ENCODE peak calls at places on chromosomes 7 and 10, in five cellular contexts. G is A549, Y is GM12878, B is WTC11, N is K562. W is an unnamed sample.

GRCh38 chr7:109950256-109950655 is 1140.7 kb upstream of the LRRN3 start:
- DNase-seq in G (peak; percentile 14), N (no peak), B (no peak), Y (no peak), W (no peak)

GRCh38 chr7:926061-927030 is 28.1 kb downstream of the ADAP1 start:
- DNase-seq in B (peak; percentile 9), Y (no peak), G (no peak), N (no peak), W (peak; percentile 91)

GRCh38 chr10:93894516-93895378 is 969 bp downstream of the SLC35G1 start:
- DNase-seq in B (no peak), N (peak; percentile 15), Y (no peak), G (no peak), W (no peak)

GRCh38 chr10:78754269-78755074 is 314.3 kb upstream of the ZMIZ1 start:
- DNase-seq in G (no peak), Y (no peak), B (no peak), N (no peak), W (peak; percentile 52)

GRCh38 chr10:35384265-35384868 is 48.1 kb downstream of the CCNY start:
- DNase-seq in G (no peak), N (no peak), Y (no peak), B (no peak), W (no peak)

GRCh38 chr7:95867309-95867708 is 95.0 kb downstream of the DYNC1I1 start:
- DNase-seq in G (no peak), N (no peak), Y (no peak), B (peak; percentile 36), W (no peak)

GRCh38 chr7:112160771-112161150 is 45.4 kb downstream of the DOCK4 start:
- DNase-seq in G (peak; percentile 10), Y (no peak), N (no peak), B (no peak), W (peak; percentile 80)

GRCh38 chr10:109895095-109895818 is 28.1 kb downstream of the XPNPEP1 start:
- DNase-seq in B (no peak), N (no peak), Y (no peak), G (no peak), W (no peak)

GRCh38 chr7:69504733-69505132 is 93.5 kb upstream of the AUTS2 start:
- DNase-seq in B (no peak), G (no peak), Y (no peak), N (no peak), W (no peak)

GRCh38 chr10:22712959-22713852 is 1.2 kb downstream of the PIP4K2A start:
- DNase-seq in Y (no peak), B (peak; percentile 28), N (peak; percentile 46), G (no peak), W (peak; percentile 29)

GRCh38 chr7:96088579-96088978 is 233.3 kb downstream of the SLC25A13 start:
- DNase-seq in Y (no peak), N (no peak), B (no peak), G (peak; percentile 38), W (no peak)

GRCh38 chr7:151276651-151277590 is 28.4 kb upstream of the SMARCD3 start:
- DNase-seq in B (peak; percentile 59), Y (no peak), N (peak; percentile 84), G (peak; percentile 66), W (peak; percentile 7)

GRCh38 chr7:68321076-68321639 is 1277.1 kb upstream of the AUTS2 start:
- DNase-seq in B (no peak), Y (no peak), G (peak; percentile 77), N (no peak), W (no peak)

GRCh38 chr7:115910541-115911164 is 119.9 kb downstream of the TFEC start:
- DNase-seq in Y (no peak), G (peak; percentile 18), N (no peak), B (no peak), W (peak; percentile 14)

GRCh38 chr10:3475367-3475766 is 302.8 kb upstream of the PITRM1 start:
- DNase-seq in N (no peak), G (no peak), Y (no peak), B (no peak), W (no peak)

GRCh38 chr7:5704534-5704922 is 76.9 kb downstream of the RNF216 start:
- DNase-seq in G (peak; percentile 77), Y (no peak), B (peak; percentile 75), N (peak; percentile 71), W (peak; percentile 75)

GRCh38 chr7:27661776-27662489 is 750 bp downstream of the HIBADH start:
- DNase-seq in Y (no peak), B (peak; percentile 30), N (peak; percentile 40), G (peak; percentile 45), W (peak; percentile 49)

GRCh38 chr7:106183952-106184351 is 71.8 kb upstream of the SYPL1 start:
- DNase-seq in G (no peak), N (no peak), Y (no peak), B (no peak), W (no peak)

GRCh38 chr10:61284222-61284890 is 168.8 kb downstream of the TMEM26 start:
- DNase-seq in B (no peak), G (peak; percentile 78), Y (no peak), N (peak; percentile 28), W (peak; percentile 53)

DNA sequence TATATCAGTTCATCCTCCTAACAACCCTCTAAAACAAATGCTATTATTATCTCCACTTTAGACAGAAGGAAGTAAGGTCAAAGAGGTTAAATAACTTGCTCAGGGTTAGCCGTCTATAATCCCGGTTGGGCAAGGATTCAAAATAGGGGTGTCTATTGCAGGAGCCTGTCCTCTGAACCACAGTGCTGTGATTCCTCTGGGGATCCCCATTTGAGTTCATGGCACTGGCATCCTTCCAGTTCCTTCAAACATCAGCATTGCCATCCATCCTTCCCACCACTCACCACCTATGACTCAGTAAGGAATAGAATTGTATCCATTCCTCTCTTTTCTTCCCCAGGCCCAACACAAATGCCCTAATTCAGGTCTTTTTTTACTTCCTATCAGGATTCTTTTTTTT is 25.6 kb downstream of the HPS6 start:
- DNase-seq in G (no peak), N (no peak), Y (no peak), B (no peak), W (no peak)
- TF ChIP-seq ESRRA in G (no peak), N (no peak), Y (no peak), B (no peak), W (no peak)

GRCh38 chr10:29908977-29909376 is 150.4 kb downstream of the JCAD start:
- DNase-seq in Y (no peak), N (no peak), G (no peak), B (no peak), W (no peak)
- TF ChIP-seq ESRRA in Y (no peak), N (no peak), G (no peak), B (no peak), W (no peak)

GRCh38 chr7:20352573-20353304 is 22.0 kb downstream of the ITGB8 start:
- DNase-seq in N (no peak), G (peak; percentile 95), Y (no peak), B (no peak), W (no peak)

GRCh38 chr7:20358106-20358505 is 27.4 kb downstream of the ITGB8 start:
- DNase-seq in G (no peak), Y (no peak), B (no peak), N (no peak), W (no peak)

GRCh38 chr7:20350996-20351692 is 20.4 kb downstream of the ITGB8 start:
- DNase-seq in G (no peak), N (no peak), B (no peak), Y (no peak), W (no peak)

GRCh38 chr7:20351901-20352300 is 21.2 kb downstream of the ITGB8 start:
- DNase-seq in Y (no peak), N (no peak), B (no peak), G (peak; percentile 38), W (no peak)

DNA sequence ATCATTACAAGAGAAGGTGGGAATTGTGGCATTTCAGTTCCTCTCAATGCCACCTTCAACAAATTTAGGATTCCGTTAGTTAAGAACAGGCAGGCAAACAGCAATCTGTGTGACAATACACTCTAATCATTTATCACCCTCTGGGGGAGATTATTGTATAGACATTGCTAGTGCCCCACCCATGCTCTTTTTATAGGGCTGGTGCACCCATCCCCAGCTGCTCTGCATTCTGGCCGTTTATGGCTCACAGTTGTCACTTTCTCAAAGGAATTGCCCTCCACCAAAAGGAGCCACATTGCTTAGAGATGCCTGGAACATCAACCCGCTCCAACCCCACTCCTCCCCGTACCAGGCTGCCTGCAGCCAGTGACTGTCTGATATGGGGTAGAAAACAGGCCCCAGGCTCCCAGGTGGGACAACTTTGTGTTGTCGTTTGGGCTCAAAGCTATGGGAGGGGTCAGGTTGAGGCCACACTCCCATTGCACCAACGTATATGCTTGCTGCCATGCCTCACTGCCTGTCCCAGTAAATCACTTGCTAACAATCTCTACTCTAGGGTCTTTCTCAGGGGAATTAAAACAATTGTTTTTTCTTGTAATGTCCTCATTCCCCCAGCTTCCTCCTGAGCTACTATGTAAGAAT is 24.2 kb downstream of the ITGB8 start:
- DNase-seq in N (no peak), G (no peak), Y (no peak), B (no peak), W (no peak)
- TF ChIP-seq ESRRA in N (no peak), G (no peak), Y (no peak), B (no peak), W (no peak)

DNA sequence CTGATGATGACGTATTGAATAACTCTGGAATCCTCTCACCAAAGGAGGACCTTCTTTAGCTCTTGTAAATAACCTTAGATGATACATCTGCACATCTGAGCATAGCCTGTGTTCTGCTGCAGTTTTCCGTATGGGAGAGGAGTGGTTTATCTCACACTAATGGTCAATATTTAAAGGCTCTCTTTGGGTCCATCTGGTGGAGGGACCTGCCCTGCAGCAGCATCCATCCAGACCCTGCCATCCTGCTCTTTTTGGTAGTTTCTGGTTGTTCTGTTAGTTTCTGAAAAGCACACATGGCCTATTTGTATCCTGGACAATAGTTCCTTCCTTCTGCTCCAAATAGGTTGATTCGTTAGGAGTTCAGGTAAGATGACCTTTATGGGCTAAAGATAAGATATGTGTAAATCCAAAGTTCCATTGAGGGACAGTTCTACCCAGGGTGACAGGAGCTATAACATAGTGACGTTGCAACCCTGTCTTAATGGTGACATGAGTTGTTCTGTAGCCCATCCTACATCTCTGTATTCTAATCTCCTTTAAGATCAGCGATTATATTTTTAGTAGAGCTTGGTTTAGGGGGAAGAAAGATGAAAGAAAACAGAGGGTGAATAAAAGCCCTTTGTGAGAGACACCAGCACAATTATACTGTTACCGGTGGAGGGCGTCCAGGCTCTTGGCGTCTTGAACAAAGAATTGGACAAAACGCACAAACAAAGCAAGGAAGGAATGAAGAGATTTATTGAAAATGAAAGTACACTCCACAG is 60.0 kb upstream of the KLF14 start:
- DNase-seq in B (no peak), Y (no peak), G (peak; percentile 11), N (no peak), W (peak; percentile 18)
- TF ChIP-seq ESRRA in B (no peak), Y (no peak), G (no peak), N (no peak), W (no peak)

GRCh38 chr7:156929789-156930539 is 19.5 kb upstream of the NOM1 start:
- DNase-seq in Y (no peak), G (no peak), B (no peak), N (no peak), W (no peak)
- TF ChIP-seq ESRRA in Y (no peak), G (no peak), B (no peak), N (no peak), W (no peak)

W was measured in HepG2.